ENCODE peak calls at places on chromosomes 12 and 14, in seven cellular contexts. One of them, this sample, is unnamed. For H3K27me3, the result is how much of the 10 kb centered on the place peaks cover.

GRCh38 chr12:121530600-121531355 is 50.0 kb downstream of the KDM2B start:
- DNase-seq in upper lobe of right lung: peak
- DNase-seq in psoas muscle: peak
- DNase-seq in IMR-90: peak
- DNase-seq in GM23248: peak
- DNase-seq in Panc1: no peak
- DNase-seq in ovary: peak
- DNase-seq in this sample: peak

GRCh38 chr12:54370218-54370730 is 6.0 kb upstream of the GPR84 start:
- DNase-seq in psoas muscle: peak
- DNase-seq in upper lobe of right lung: peak
- DNase-seq in Panc1: no peak
- DNase-seq in ovary: peak
- DNase-seq in GM23248: peak
- DNase-seq in IMR-90: peak
- DNase-seq in this sample: peak

GRCh38 chr14:37594916-37595808 is at the start of the genes FOXA1 and TTC6:
- DNase-seq in ovary: no peak
- DNase-seq in upper lobe of right lung: peak
- DNase-seq in GM23248: peak
- DNase-seq in Panc1: no peak
- DNase-seq in psoas muscle: peak
- DNase-seq in IMR-90: peak
- DNase-seq in this sample: no peak

GRCh38 chr14:76196980-76197379 is 45.3 kb downstream of the GPATCH2L start:
- DNase-seq in psoas muscle: no peak
- DNase-seq in ovary: no peak
- DNase-seq in Panc1: no peak
- DNase-seq in GM23248: no peak
- DNase-seq in IMR-90: no peak
- DNase-seq in upper lobe of right lung: no peak
- DNase-seq in this sample: no peak

GRCh38 chr14:100755649-100756048 is 29.0 kb downstream of the DLK1 start:
- DNase-seq in upper lobe of right lung: no peak
- DNase-seq in ovary: no peak
- DNase-seq in Panc1: no peak
- DNase-seq in psoas muscle: no peak
- DNase-seq in GM23248: peak
- DNase-seq in IMR-90: peak
- DNase-seq in this sample: no peak

GRCh38 chr14:67541448-67542387 is 8.6 kb downstream of the PLEKHH1 start:
- DNase-seq in Panc1: no peak
- DNase-seq in GM23248: no peak
- DNase-seq in upper lobe of right lung: peak
- DNase-seq in IMR-90: no peak
- DNase-seq in ovary: no peak
- DNase-seq in psoas muscle: no peak
- DNase-seq in this sample: no peak

GRCh38 chr14:57875296-57875695 is 9.4 kb upstream of the SLC35F4 start:
- DNase-seq in upper lobe of right lung: no peak
- DNase-seq in GM23248: no peak
- DNase-seq in Panc1: no peak
- DNase-seq in IMR-90: no peak
- DNase-seq in psoas muscle: no peak
- DNase-seq in ovary: no peak
- DNase-seq in this sample: peak

GRCh38 chr14:89661392-89661791 is 244.4 kb upstream of the FOXN3 start:
- DNase-seq in Panc1: no peak
- DNase-seq in ovary: no peak
- DNase-seq in upper lobe of right lung: no peak
- DNase-seq in GM23248: no peak
- DNase-seq in IMR-90: no peak
- DNase-seq in psoas muscle: no peak
- DNase-seq in this sample: no peak

GRCh38 chr14:26687438-26687837 is 89.6 kb upstream of the NOVA1 start:
- DNase-seq in Panc1: no peak
- DNase-seq in psoas muscle: no peak
- DNase-seq in GM23248: no peak
- DNase-seq in IMR-90: no peak
- DNase-seq in upper lobe of right lung: no peak
- DNase-seq in ovary: no peak
- DNase-seq in this sample: no peak

GRCh38 chr12:111443586-111443985 is 37.9 kb downstream of the SH2B3 start:
- DNase-seq in ovary: no peak
- DNase-seq in IMR-90: peak
- DNase-seq in GM23248: peak
- DNase-seq in Panc1: no peak
- DNase-seq in psoas muscle: no peak
- DNase-seq in upper lobe of right lung: no peak
- DNase-seq in this sample: peak

GRCh38 chr12:51951843-51952722 is 584 bp downstream of the ACVR1B start:
- DNase-seq in ovary: peak
- DNase-seq in psoas muscle: peak
- DNase-seq in Panc1: no peak
- DNase-seq in upper lobe of right lung: peak
- DNase-seq in GM23248: peak
- DNase-seq in IMR-90: no peak
- DNase-seq in this sample: no peak

GRCh38 chr12:93682846-93683261 is 5.7 kb downstream of the CRADD start:
- DNase-seq in IMR-90: no peak
- DNase-seq in upper lobe of right lung: no peak
- DNase-seq in psoas muscle: peak
- DNase-seq in GM23248: no peak
- DNase-seq in Panc1: no peak
- DNase-seq in ovary: peak
- DNase-seq in this sample: no peak

GRCh38 chr12:88574278-88574677 is 6.0 kb downstream of the KITLG start:
- DNase-seq in IMR-90: peak
- DNase-seq in psoas muscle: no peak
- DNase-seq in upper lobe of right lung: no peak
- DNase-seq in Panc1: no peak
- DNase-seq in ovary: no peak
- DNase-seq in GM23248: peak
- DNase-seq in this sample: no peak

GRCh38 chr12:52062167-52063080 is 7.4 kb upstream of the ATG101 start:
- DNase-seq in Panc1: no peak
- DNase-seq in ovary: peak
- DNase-seq in upper lobe of right lung: no peak
- DNase-seq in psoas muscle: no peak
- DNase-seq in IMR-90: no peak
- DNase-seq in GM23248: no peak
- DNase-seq in this sample: no peak

GRCh38 chr12:3342051-3342450 is 149.0 kb upstream of the PRMT8 start:
- DNase-seq in Panc1: no peak
- DNase-seq in psoas muscle: no peak
- DNase-seq in upper lobe of right lung: no peak
- DNase-seq in IMR-90: peak
- DNase-seq in GM23248: peak
- DNase-seq in ovary: peak
- DNase-seq in this sample: no peak

GRCh38 chr14:31204593-31205534 is 2.7 kb downstream of the HECTD1 start:
- DNase-seq in Panc1: no peak
- DNase-seq in upper lobe of right lung: no peak
- DNase-seq in psoas muscle: no peak
- DNase-seq in ovary: no peak
- DNase-seq in GM23248: peak
- DNase-seq in IMR-90: no peak
- DNase-seq in this sample: no peak

GRCh38 chr12:28089363-28089762 is 100.9 kb upstream of the CCDC91 start:
- DNase-seq in Panc1: no peak
- DNase-seq in IMR-90: peak
- DNase-seq in ovary: no peak
- DNase-seq in upper lobe of right lung: no peak
- DNase-seq in psoas muscle: no peak
- DNase-seq in GM23248: peak
- DNase-seq in this sample: no peak

GRCh38 chr14:65961004-65961403 is 525.2 kb upstream of the CCDC196 start:
- DNase-seq in IMR-90: peak
- DNase-seq in GM23248: peak
- DNase-seq in Panc1: peak
- DNase-seq in upper lobe of right lung: peak
- DNase-seq in ovary: no peak
- DNase-seq in psoas muscle: no peak
- DNase-seq in this sample: no peak

GRCh38 chr12:22480016-22480415 is 64.3 kb downstream of the C2CD5 start:
- DNase-seq in ovary: no peak
- DNase-seq in GM23248: no peak
- DNase-seq in upper lobe of right lung: no peak
- DNase-seq in Panc1: no peak
- DNase-seq in psoas muscle: no peak
- DNase-seq in IMR-90: no peak
- DNase-seq in this sample: no peak
- H3K27me3 ChIP-seq in ovary: under half
- H3K27me3 ChIP-seq in GM23248: under half
- H3K27me3 ChIP-seq in upper lobe of right lung: under half
- H3K27me3 ChIP-seq in Panc1: under half
- H3K27me3 ChIP-seq in psoas muscle: under half
- H3K27me3 ChIP-seq in IMR-90: under half
- H3K27me3 ChIP-seq in this sample: under half

DNA sequence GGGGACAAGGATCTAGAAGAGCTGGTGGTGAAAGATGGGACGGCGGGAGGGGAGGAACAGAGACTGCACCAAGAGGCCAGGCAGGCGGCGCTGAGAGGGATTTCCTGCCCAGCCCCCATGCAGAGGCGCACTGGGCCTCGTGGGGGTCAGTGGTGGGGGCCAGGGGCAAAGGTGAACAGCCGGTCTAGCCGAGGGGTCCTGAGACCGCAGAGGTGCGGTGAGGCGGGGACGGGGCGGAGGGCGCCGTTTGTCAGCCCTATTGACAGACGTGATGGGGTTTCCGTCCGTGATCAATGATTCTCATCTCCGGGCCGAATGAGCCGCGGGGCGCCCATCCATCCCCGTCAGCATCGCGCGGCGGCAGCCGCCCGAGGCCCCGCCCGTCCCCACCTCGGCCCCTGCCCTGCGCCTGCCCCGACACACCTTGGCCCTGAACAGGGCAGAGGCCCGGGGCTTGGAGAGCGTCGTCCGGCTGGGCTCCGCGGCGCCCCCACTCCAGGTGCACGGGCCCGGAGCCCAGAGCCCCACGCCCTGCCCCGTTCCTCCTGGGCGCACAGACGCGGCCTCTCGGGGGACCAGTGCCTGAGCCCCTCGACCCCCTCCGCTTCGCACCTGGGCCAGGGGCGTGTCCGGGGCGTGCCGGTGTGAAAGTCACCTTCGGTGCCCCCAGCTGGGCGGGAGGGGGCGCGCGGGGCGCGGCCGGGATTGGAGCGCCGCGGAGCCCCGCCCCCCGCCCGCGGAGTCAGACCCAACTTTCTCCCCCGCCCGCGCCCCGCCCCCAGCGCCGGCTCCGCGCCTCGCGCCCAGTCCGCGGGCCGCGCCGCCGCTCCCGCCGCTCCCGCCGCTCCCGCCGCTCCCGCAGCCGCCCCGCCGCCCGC is at the start of gene NXPH4:
- DNase-seq in GM23248: peak
- DNase-seq in upper lobe of right lung: no peak
- DNase-seq in ovary: no peak
- DNase-seq in psoas muscle: no peak
- DNase-seq in IMR-90: no peak
- DNase-seq in Panc1: no peak
- DNase-seq in this sample: no peak
- H3K4me3 ChIP-seq in GM23248: peak
- H3K4me3 ChIP-seq in upper lobe of right lung: peak
- H3K4me3 ChIP-seq in ovary: peak
- H3K4me3 ChIP-seq in psoas muscle: peak
- H3K4me3 ChIP-seq in IMR-90: peak
- H3K4me3 ChIP-seq in Panc1: peak
- H3K4me3 ChIP-seq in this sample: peak

GRCh38 chr12:57626929-57627445 is 6.0 kb downstream of the B4GALNT1 start:
- DNase-seq in psoas muscle: no peak
- DNase-seq in ovary: no peak
- DNase-seq in Panc1: no peak
- DNase-seq in upper lobe of right lung: no peak
- DNase-seq in IMR-90: no peak
- DNase-seq in GM23248: no peak
- DNase-seq in this sample: no peak
- H3K27me3 ChIP-seq in psoas muscle: under half
- H3K27me3 ChIP-seq in ovary: under half
- H3K27me3 ChIP-seq in Panc1: under half
- H3K27me3 ChIP-seq in upper lobe of right lung: half or more
- H3K27me3 ChIP-seq in IMR-90: half or more
- H3K27me3 ChIP-seq in GM23248: under half
- H3K27me3 ChIP-seq in this sample: half or more

GRCh38 chr12:1796515-1797010 is 23.8 kb upstream of the LRTM2 start:
- DNase-seq in psoas muscle: peak
- DNase-seq in Panc1: no peak
- DNase-seq in IMR-90: no peak
- DNase-seq in ovary: no peak
- DNase-seq in GM23248: peak
- DNase-seq in upper lobe of right lung: peak
- DNase-seq in this sample: no peak

GRCh38 chr12:1795785-1796514 is 24.4 kb upstream of the LRTM2 start:
- DNase-seq in Panc1: peak
- DNase-seq in IMR-90: peak
- DNase-seq in upper lobe of right lung: peak
- DNase-seq in GM23248: peak
- DNase-seq in ovary: peak
- DNase-seq in psoas muscle: peak
- DNase-seq in this sample: peak

GRCh38 chr12:1798734-1799067 is 21.7 kb upstream of the LRTM2 start:
- DNase-seq in upper lobe of right lung: no peak
- DNase-seq in Panc1: no peak
- DNase-seq in GM23248: no peak
- DNase-seq in psoas muscle: peak
- DNase-seq in IMR-90: no peak
- DNase-seq in ovary: no peak
- DNase-seq in this sample: no peak

GRCh38 chr12:1797991-1798733 is 22.2 kb upstream of the LRTM2 start:
- DNase-seq in ovary: no peak
- DNase-seq in psoas muscle: peak
- DNase-seq in Panc1: no peak
- DNase-seq in IMR-90: no peak
- DNase-seq in GM23248: no peak
- DNase-seq in upper lobe of right lung: peak
- DNase-seq in this sample: no peak

DNA sequence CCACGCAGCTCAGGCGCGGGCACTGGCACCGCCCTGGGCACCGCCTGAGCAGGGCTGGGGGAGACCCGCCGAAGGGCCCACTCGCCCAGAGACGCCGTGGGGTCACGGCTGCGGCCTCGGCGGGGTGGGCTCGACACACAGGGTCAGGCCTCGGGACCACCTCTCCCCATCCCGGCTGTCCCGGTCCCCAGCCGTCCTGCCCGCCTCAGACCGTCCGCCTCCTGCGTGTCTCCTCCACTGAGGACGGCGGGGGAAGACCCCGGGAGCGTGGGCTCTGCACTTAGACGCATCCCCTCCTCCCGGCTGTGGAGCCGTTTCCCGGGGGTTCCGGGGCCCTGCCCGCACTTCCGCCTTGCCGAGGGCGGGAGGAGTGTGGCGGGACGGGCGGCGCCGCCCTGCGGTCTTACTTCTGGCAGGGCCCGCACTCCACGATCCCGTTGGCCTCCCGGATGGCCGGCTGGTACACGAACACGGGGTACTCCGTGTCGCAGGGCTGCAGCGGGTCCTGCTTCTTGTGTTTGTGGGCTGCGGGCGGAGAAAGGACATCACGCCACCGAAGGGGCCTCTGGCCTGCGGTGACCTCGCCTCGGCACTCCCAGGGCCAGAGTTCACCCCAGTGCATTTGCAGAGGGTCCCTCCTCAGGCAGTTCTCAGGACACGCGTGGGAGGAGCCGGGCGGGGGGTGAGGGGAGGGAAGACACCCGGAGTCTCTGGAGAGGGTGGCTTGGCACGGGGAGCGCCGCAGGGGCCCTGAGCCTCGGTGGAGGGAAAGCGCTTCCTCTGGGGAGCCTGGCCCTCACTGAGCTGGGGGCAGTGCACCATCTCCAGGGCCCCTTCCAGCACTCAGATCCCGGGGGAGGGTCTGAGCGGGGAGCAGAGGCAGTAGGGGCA is 23.1 kb upstream of the LRTM2 start:
- DNase-seq in GM23248: peak
- DNase-seq in upper lobe of right lung: peak
- DNase-seq in Panc1: no peak
- DNase-seq in ovary: peak
- DNase-seq in IMR-90: no peak
- DNase-seq in psoas muscle: peak
- DNase-seq in this sample: no peak
- H3K4me3 ChIP-seq in GM23248: peak
- H3K4me3 ChIP-seq in upper lobe of right lung: peak
- H3K4me3 ChIP-seq in Panc1: peak
- H3K4me3 ChIP-seq in ovary: peak
- H3K4me3 ChIP-seq in IMR-90: no peak
- H3K4me3 ChIP-seq in psoas muscle: peak
- H3K4me3 ChIP-seq in this sample: peak

This sample was measured in kidney epithelial cell.